ENCODE peak calls at places on chromosome 20, in nine cellular contexts. D, N, T, U, F, L, B, C and R are unnamed samples.

GRCh38 chr20:2130062-2130591 is 28.5 kb downstream of the STK35 start:
- DNase-seq in D (no peak), N (no peak), T (peak; percentile 55), U (no peak), F (no peak), L (no peak), B (no peak), C (no peak), R (no peak)

GRCh38 chr20:23136893-23137745 is 51.0 kb upstream of the CD93 start:
- DNase-seq in D (no peak), N (no peak), T (no peak), U (peak; percentile 97), F (no peak), L (no peak), B (no peak), C (no peak), R (no peak)

GRCh38 chr20:1462001-1462400 is 4.6 kb downstream of the NSFL1C start:
- DNase-seq in D (no peak), N (no peak), T (no peak), U (no peak), F (no peak), L (no peak), B (no peak), C (no peak), R (no peak)

GRCh38 chr20:56411759-56412472 is at the start of gene CASS4:
- DNase-seq in D (no peak), N (no peak), T (peak; percentile 94), U (no peak), F (no peak), L (no peak), B (no peak), C (peak; percentile 31), R (peak; percentile 33)

GRCh38 chr20:8933391-8933807 is 135.5 kb upstream of the PLCB4 start:
- DNase-seq in D (no peak), N (no peak), T (peak; percentile 12), U (no peak), F (no peak), L (no peak), B (no peak), C (no peak), R (no peak)

GRCh38 chr20:57509665-57510237 is 15.2 kb downstream of the CTCFL start:
- DNase-seq in D (peak; percentile 33), N (no peak), T (peak; percentile 23), U (no peak), F (no peak), L (no peak), B (no peak), C (peak; percentile 48), R (no peak)

GRCh38 chr20:7387638-7388193 is 552.5 kb downstream of the HAO1 start:
- DNase-seq in D (no peak), N (no peak), T (no peak), U (no peak), F (no peak), L (no peak), B (no peak), C (no peak), R (no peak)

GRCh38 chr20:57398231-57398821 is 7.1 kb downstream of the RBM38 start:
- DNase-seq in D (peak; percentile 44), N (no peak), T (no peak), U (peak; percentile 91), F (no peak), L (peak; percentile 57), B (no peak), C (peak; percentile 89), R (peak; percentile 88)

GRCh38 chr20:63574156-63574828 is at the start of gene HELZ2:
- DNase-seq in D (peak; percentile 78), N (peak; percentile 66), T (peak; percentile 67), U (peak; percentile 82), F (no peak), L (peak; percentile 85), B (peak; percentile 29), C (peak; percentile 94), R (peak; percentile 91)

GRCh38 chr20:25321262-25321831 is 69.3 kb downstream of the ABHD12 start:
- DNase-seq in D (no peak), N (no peak), T (no peak), U (no peak), F (no peak), L (no peak), B (no peak), C (no peak), R (no peak)

GRCh38 chr20:47677314-47678129 is 107.8 kb downstream of the SULF2 start:
- DNase-seq in D (peak; percentile 64), N (peak; percentile 85), T (peak; percentile 40), U (no peak), F (no peak), L (no peak), B (peak; percentile 70), C (peak; percentile 83), R (peak; percentile 85)

GRCh38 chr20:64154590-64155257 is 9.5 kb upstream of the MYT1 start:
- DNase-seq in D (no peak), N (no peak), T (no peak), U (no peak), F (no peak), L (no peak), B (no peak), C (no peak), R (no peak)

GRCh38 chr20:31617432-31618104 is 12.5 kb downstream of the ID1 start:
- DNase-seq in D (no peak), N (no peak), T (no peak), U (no peak), F (no peak), L (peak; percentile 6), B (no peak), C (peak; percentile 51), R (no peak)

GRCh38 chr20:8803065-8803464 is 265.8 kb upstream of the PLCB4 start:
- DNase-seq in D (no peak), N (no peak), T (peak; percentile 56), U (no peak), F (no peak), L (no peak), B (no peak), C (no peak), R (no peak)

GRCh38 chr20:62123450-62124118 is 1.3 kb downstream of the LSM14B start:
- DNase-seq in D (peak; percentile 59), N (no peak), T (peak; percentile 33), U (no peak), F (no peak), L (no peak), B (no peak), C (no peak), R (no peak)

GRCh38 chr20:62120990-62121775 is 1.1 kb upstream of the LSM14B start:
- DNase-seq in D (no peak), N (no peak), T (no peak), U (peak; percentile 76), F (no peak), L (no peak), B (no peak), C (no peak), R (no peak)

GRCh38 chr20:62120365-62120762 is 1.9 kb upstream of the LSM14B start:
- DNase-seq in D (no peak), N (no peak), T (no peak), U (no peak), F (no peak), L (no peak), B (no peak), C (no peak), R (no peak)

GRCh38 chr20:62122659-62123449 is 579 bp downstream of the LSM14B start:
- DNase-seq in D (peak; percentile 71), N (no peak), T (peak; percentile 48), U (peak; percentile 77), F (no peak), L (peak; percentile 54), B (peak; percentile 53), C (peak; percentile 72), R (peak; percentile 71)

GRCh38 chr20:62121776-62122658 is at the start of gene LSM14B:
- DNase-seq in D (peak; percentile 97), N (peak; percentile 92), T (peak; percentile 99), U (peak; percentile 98), F (peak; percentile 75), L (peak; percentile 97), B (peak; percentile 96), C (peak; percentile 100), R (peak; percentile 100)
- TF ChIP-seq CTCF in D (no peak), N (no peak), T (no peak), U (no peak), F (no peak), L (no peak), B (no peak), C (no peak), R (no peak)

DNA sequence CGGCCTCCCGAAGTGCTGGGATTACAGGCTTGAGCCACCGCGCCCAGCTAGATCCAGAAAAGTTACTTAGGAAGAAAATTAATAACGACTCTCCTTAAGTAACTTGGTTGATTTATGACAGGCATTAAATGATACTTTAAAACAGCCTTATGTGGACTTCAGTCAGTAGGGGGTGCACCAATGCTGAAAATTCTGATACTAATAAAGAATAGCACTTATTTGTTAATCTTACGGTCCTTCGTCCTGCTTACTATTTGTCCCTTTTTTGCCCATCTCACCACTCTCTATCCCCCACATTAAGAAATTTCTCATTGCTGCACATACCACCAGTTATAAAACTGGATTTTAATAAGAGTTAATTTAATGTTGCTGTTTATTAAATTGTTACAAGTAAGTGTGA is 12.7 kb upstream of the PRELID3B start:
- DNase-seq in D (no peak), N (no peak), T (peak; percentile 34), U (no peak), F (no peak), L (no peak), B (no peak), C (no peak), R (no peak)
- TF ChIP-seq CTCF in D (peak; percentile 38), N (no peak), T (peak; percentile 43), U (peak; percentile 9), F (peak; percentile 15), L (peak; percentile 47), B (no peak), C (no peak), R (peak; percentile 40)

DNA sequence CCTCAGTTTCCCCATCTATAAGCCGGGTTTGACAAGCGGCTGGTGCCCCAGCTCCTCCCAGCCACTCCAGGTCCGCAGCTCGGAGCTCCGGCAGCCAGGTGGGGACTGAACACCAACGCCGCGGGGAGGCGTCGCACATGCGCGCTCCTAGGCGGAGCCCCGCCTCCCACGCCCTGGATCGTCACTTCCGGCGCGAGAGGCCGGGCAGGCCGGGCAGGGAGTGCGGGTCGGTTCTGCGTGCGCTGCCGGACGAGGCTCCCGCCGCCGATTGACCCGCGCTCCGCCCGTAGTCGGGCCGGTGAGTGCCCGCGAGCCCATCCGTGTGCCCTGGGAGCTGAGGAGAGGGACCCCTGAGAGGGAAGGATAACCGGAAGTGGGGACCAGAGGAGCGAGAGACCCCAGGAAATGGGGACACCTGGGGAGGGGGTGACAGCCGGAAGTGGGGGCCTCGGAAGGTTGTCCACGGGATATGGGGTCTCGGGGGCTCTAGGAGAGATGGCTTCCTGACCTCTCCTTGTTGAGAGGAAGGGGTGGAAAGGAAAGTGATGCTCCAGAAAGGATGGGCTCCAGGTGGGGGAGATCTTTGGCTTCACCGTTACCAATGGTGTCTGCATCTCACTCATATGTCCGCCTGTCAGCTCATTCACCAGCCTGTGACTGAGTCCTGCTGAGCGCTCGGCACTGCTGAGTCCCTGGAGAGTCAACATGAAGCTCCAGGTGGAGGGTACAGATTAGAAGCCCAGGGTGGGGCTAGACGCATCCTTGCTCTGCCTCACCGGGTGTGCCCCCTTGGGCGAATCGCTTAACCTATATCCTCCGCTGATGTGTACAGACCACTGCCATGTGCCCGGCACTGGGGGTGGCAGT is at the start of gene TTPAL:
- DNase-seq in D (peak; percentile 93), N (peak; percentile 90), T (peak; percentile 89), U (peak; percentile 93), F (no peak), L (peak; percentile 91), B (peak; percentile 79), C (peak; percentile 94), R (peak; percentile 94)
- TF ChIP-seq CTCF in D (peak; percentile 47), N (no peak), T (peak; percentile 36), U (peak; percentile 41), F (peak; percentile 27), L (peak; percentile 43), B (peak; percentile 25), C (peak; percentile 22), R (peak; percentile 26)

GRCh38 chr20:17966432-17967312 is 1.9 kb downstream of the SNX5 start:
- DNase-seq in D (no peak), N (no peak), T (peak; percentile 64), U (no peak), F (no peak), L (no peak), B (no peak), C (peak; percentile 42), R (peak; percentile 45)
- TF ChIP-seq CTCF in D (peak; percentile 27), N (no peak), T (peak; percentile 22), U (peak; percentile 22), F (no peak), L (no peak), B (peak; percentile 37), C (no peak), R (peak; percentile 15)